ENCODE peak calls at places on chromosomes 2 and 18, in four cellular contexts. U, V, T and I are unnamed samples.

GRCh38 chr18:54316071-54316820 is 41.4 kb downstream of the STARD6 start:
- DNase-seq in T (no peak), V (no peak), U (no peak), I (no peak)

GRCh38 chr2:96308248-96308647 is 2.9 kb upstream of the SNRNP200 start:
- DNase-seq in T (no peak), V (no peak), U (no peak), I (no peak)

GRCh38 chr2:71358931-71359671 is 27.5 kb downstream of the ZNF638 start:
- DNase-seq in V (peak; percentile 60), T (no peak), U (no peak), I (no peak)

GRCh38 chr2:101295895-101296294 is 12.6 kb downstream of the RNF149 start:
- DNase-seq in U (no peak), V (peak; percentile 86), T (no peak), I (no peak)

GRCh38 chr2:172704072-172704936 is 31.3 kb upstream of the RAPGEF4 start:
- DNase-seq in U (no peak), T (no peak), V (peak; percentile 51), I (peak; percentile 53)

GRCh38 chr2:160367887-160368286 is 125.7 kb downstream of the RBMS1 start:
- DNase-seq in T (no peak), U (no peak), V (peak; percentile 98), I (no peak)

GRCh38 chr2:219441451-219442205 is 7.0 kb downstream of the SPEG start:
- DNase-seq in V (peak; percentile 54), T (no peak), U (peak; percentile 64), I (peak; percentile 25)

GRCh38 chr2:76188334-76188733 is 477.6 kb upstream of the GCFC2 start:
- DNase-seq in T (no peak), U (no peak), V (no peak), I (no peak)

GRCh38 chr2:85601771-85602475 is 575 bp downstream of the TMEM150A start:
- DNase-seq in T (no peak), V (no peak), U (peak; percentile 61), I (peak; percentile 44)

GRCh38 chr2:192983173-192983572 is 788.4 kb upstream of the TMEFF2 start:
- DNase-seq in T (no peak), V (no peak), U (no peak), I (no peak)

GRCh38 chr18:74895686-74896085 is 298.0 kb downstream of the ZNF407 start:
- DNase-seq in T (no peak), V (peak; percentile 70), U (no peak), I (no peak)

GRCh38 chr2:218892693-218893348 is 12.2 kb downstream of the WNT10A start:
- DNase-seq in T (no peak), V (peak; percentile 45), U (peak; percentile 81), I (peak; percentile 66)

GRCh38 chr2:227821043-227821942 is 7.7 kb downstream of the CCL20 start:
- DNase-seq in U (no peak), V (no peak), T (no peak), I (no peak)

GRCh38 chr2:81901017-81901416 is 1596.5 kb upstream of the LRRTM1 start:
- DNase-seq in U (no peak), T (no peak), V (no peak), I (peak; percentile 46)

GRCh38 chr2:174666786-174667369 is 69.3 kb upstream of the WIPF1 start:
- DNase-seq in V (no peak), T (no peak), U (no peak), I (no peak)

GRCh38 chr2:69831354-69831905 is 2.0 kb downstream of the GMCL1 start:
- DNase-seq in V (no peak), U (no peak), T (no peak), I (no peak)

GRCh38 chr18:1663879-1664705 is 759.4 kb downstream of the ADCYAP1 start:
- DNase-seq in T (peak; percentile 41), U (peak; percentile 72), V (no peak), I (peak; percentile 77)

GRCh38 chr2:100286318-100286717 is 36.0 kb downstream of the LONRF2 start:
- DNase-seq in V (no peak), U (no peak), T (no peak), I (no peak)

GRCh38 chr2:75079575-75079974 is 119.7 kb downstream of the TACR1 start:
- DNase-seq in U (no peak), T (no peak), V (peak; percentile 15), I (no peak)

GRCh38 chr18:13545514-13545913 is 180.8 kb downstream of the FAM210A start:
- DNase-seq in U (no peak), V (no peak), T (no peak), I (no peak)

GRCh38 chr2:43303120-43303519 is 76.7 kb upstream of the ZFP36L2 start:
- DNase-seq in T (no peak), V (no peak), U (no peak), I (no peak)

GRCh38 chr18:2978626-2979025 is 34.3 kb downstream of the LPIN2 start:
- DNase-seq in T (no peak), U (no peak), V (peak; percentile 91), I (no peak)

GRCh38 chr18:58953627-58954026 is 89.0 kb downstream of the ZNF532 start:
- DNase-seq in U (no peak), V (no peak), T (no peak), I (no peak)

GRCh38 chr2:204683384-204683783 is 138.1 kb downstream of the PARD3B start:
- DNase-seq in T (no peak), V (no peak), U (no peak), I (no peak)

GRCh38 chr2:237636578-237636977 is 9.2 kb downstream of the LRRFIP1 start:
- DNase-seq in V (no peak), U (no peak), T (no peak), I (no peak)

GRCh38 chr2:102489646-102490045 is 16.6 kb downstream of the SLC9A4 start:
- DNase-seq in V (no peak), T (no peak), U (no peak), I (no peak)

GRCh38 chr2:164937864-164938401 is 17.4 kb downstream of the SLC38A11 start:
- DNase-seq in T (no peak), U (no peak), V (no peak), I (peak; percentile 17)

GRCh38 chr2:85308951-85309555 is 18.7 kb downstream of the TGOLN2 start:
- DNase-seq in U (no peak), V (peak; percentile 67), T (no peak), I (no peak)

GRCh38 chr2:627926-628560 is 49.2 kb downstream of the TMEM18 start:
- DNase-seq in T (no peak), U (no peak), V (no peak), I (no peak)

GRCh38 chr2:72115361-72116080 is 32.1 kb downstream of the CYP26B1 start:
- DNase-seq in T (peak; percentile 61), V (peak; percentile 73), U (peak; percentile 72), I (peak; percentile 94)

GRCh38 chr18:26930630-26931029 is 65.1 kb upstream of the AQP4 start:
- DNase-seq in T (no peak), U (no peak), V (no peak), I (no peak)
- H3K56ac ChIP-seq in T (no peak overlapping the region), U (no peak overlapping the region), V (no peak overlapping the region), I (no peak overlapping the region)

GRCh38 chr18:45330170-45330594 is 285.1 kb upstream of the SLC14A2 start:
- DNase-seq in U (no peak), T (no peak), V (no peak), I (no peak)
- H3K56ac ChIP-seq in U (no peak overlapping the region), T (no peak overlapping the region), V (no peak overlapping the region), I (no peak overlapping the region)

GRCh38 chr2:64825831-64826496 is 163.2 kb upstream of the SLC1A4 start:
- DNase-seq in V (peak; percentile 22), U (no peak), T (no peak), I (no peak)

GRCh38 chr2:64823794-64824193 is 165.4 kb upstream of the SLC1A4 start:
- DNase-seq in U (peak; percentile 85), T (peak; percentile 80), V (no peak), I (no peak)

GRCh38 chr2:64829522-64829921 is 159.7 kb upstream of the SLC1A4 start:
- DNase-seq in U (no peak), V (no peak), T (no peak), I (no peak)

GRCh38 chr2:64831134-64831976 is 157.8 kb upstream of the SLC1A4 start:
- DNase-seq in U (peak; percentile 85), V (peak; percentile 89), T (no peak), I (peak; percentile 82)

GRCh38 chr2:64826703-64827102 is 162.5 kb upstream of the SLC1A4 start:
- DNase-seq in U (no peak), V (no peak), T (no peak), I (no peak)
- H3K56ac ChIP-seq in U (no peak overlapping the region), V (no peak overlapping the region), T (no peak overlapping the region), I (no peak overlapping the region)

GRCh38 chr2:151819920-151820319 is 8.3 kb downstream of the ARL5A start:
- DNase-seq in V (no peak), U (no peak), T (no peak), I (no peak)

GRCh38 chr2:151823651-151824050 is 4.6 kb downstream of the ARL5A start:
- DNase-seq in V (no peak), T (no peak), U (no peak), I (peak; percentile 23)

GRCh38 chr2:151816858-151817257 is 11.4 kb downstream of the ARL5A start:
- DNase-seq in T (no peak), U (no peak), V (no peak), I (no peak)

GRCh38 chr2:151815821-151816489 is 12.3 kb downstream of the ARL5A start:
- DNase-seq in T (no peak), V (no peak), U (no peak), I (no peak)

DNA sequence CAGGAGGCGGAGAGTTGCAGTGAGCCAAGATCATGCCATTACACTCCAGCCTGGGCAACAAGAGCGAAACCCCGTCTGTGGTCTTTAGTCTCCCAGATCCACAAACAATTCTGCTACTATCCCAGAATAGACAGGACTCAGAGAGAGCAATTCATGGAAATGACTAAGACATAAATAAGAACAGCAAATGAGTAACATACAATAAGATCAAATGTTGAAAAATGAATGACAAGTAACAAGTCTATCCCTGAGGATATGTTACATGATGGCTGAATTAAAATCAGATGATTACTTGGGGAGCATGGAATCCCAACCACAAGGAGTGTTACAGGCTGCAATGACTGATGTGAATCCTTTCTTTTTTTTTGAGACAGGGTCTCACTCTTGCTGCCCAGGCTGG is 10.3 kb downstream of the ARL5A start:
- DNase-seq in V (no peak), T (no peak), U (no peak), I (no peak)
- H3K56ac ChIP-seq in V (no peak overlapping the region), T (no peak overlapping the region), U (no peak overlapping the region), I (no peak overlapping the region)